ENCODE peak calls at places on chromosomes 3 and 15, in six cellular contexts. E, G, P, C, S and V are unnamed samples.

GRCh38 chr3:104510091-104510860 is 856.4 kb upstream of the ALCAM start:
- DNase-seq in P (no peak), E (no peak), S (no peak), G (peak; percentile 51), C (no peak), V (no peak)

GRCh38 chr3:49470714-49471420 is 800 bp downstream of the DAG1 start:
- DNase-seq in C (no peak), S (no peak), P (peak; percentile 35), E (no peak), G (peak; percentile 37), V (no peak)

GRCh38 chr3:8560608-8561007 is 59.0 kb downstream of the LMCD1 start:
- DNase-seq in G (peak; percentile 98), E (peak; percentile 14), P (peak; percentile 98), S (no peak), C (peak; percentile 47), V (no peak)

GRCh38 chr3:189685854-189686253 is 54.7 kb downstream of the TP63 start:
- DNase-seq in C (peak; percentile 17), S (no peak), P (peak; percentile 66), E (peak; percentile 57), G (peak; percentile 85), V (no peak)

GRCh38 chr15:87609474-87609873 is 647.1 kb downstream of the NTRK3 start:
- DNase-seq in P (peak; percentile 96), E (peak; percentile 90), S (no peak), G (peak; percentile 99), C (peak; percentile 28), V (no peak)

GRCh38 chr3:150409527-150410310 is 1.6 kb downstream of the TSC22D2 start:
- DNase-seq in P (peak; percentile 85), G (peak; percentile 53), C (peak; percentile 86), S (peak; percentile 77), E (peak; percentile 12), V (peak; percentile 80)

GRCh38 chr3:44337253-44337652 is 1.3 kb upstream of the TCAIM start:
- DNase-seq in E (no peak), G (peak; percentile 17), S (no peak), C (peak; percentile 26), P (no peak), V (peak; percentile 10)

GRCh38 chr3:87810427-87810826 is 248.4 kb downstream of the CGGBP1 start:
- DNase-seq in G (peak; percentile 67), C (no peak), P (no peak), S (no peak), E (no peak), V (no peak)

GRCh38 chr3:61682671-61683408 is 121.5 kb downstream of the PTPRG start:
- DNase-seq in S (no peak), C (peak; percentile 24), P (peak; percentile 2), E (peak; percentile 68), G (no peak), V (no peak)

GRCh38 chr15:89912145-89912673 is 543 bp downstream of the ARPIN start:
- DNase-seq in E (peak; percentile 49), P (peak; percentile 37), C (peak; percentile 51), S (peak; percentile 44), G (peak; percentile 27), V (peak; percentile 27)

GRCh38 chr3:195119461-195120198 is 151.3 kb downstream of the XXYLT1 start:
- DNase-seq in P (peak; percentile 95), S (no peak), G (peak; percentile 80), E (peak; percentile 88), C (peak; percentile 82), V (peak; percentile 27)

GRCh38 chr3:128481438-128481942 is 11.5 kb downstream of the GATA2 start:
- DNase-seq in G (peak; percentile 25), S (no peak), P (no peak), C (no peak), E (no peak), V (no peak)

GRCh38 chr3:122992628-122993570 is 34.7 kb downstream of the SEMA5B start:
- DNase-seq in P (no peak), S (peak; percentile 43), C (no peak), G (peak; percentile 16), E (peak; percentile 35), V (peak; percentile 46)